ENCODE peak calls at places on chromosomes 1 and 21, in four cellular contexts. J is GM12878, H is HepG2, C is K562. T is an unnamed sample.

GRCh38 chr1:180791806-180792205 is 120.9 kb upstream of the KIAA1614 start:
- DNase-seq in J (no peak), H (no peak), C (no peak), T (no peak)

GRCh38 chr1:229148041-229148671 is 122.8 kb upstream of the RAB4A start:
- DNase-seq in J (no peak), H (peak; percentile 94), C (peak; percentile 65), T (no peak)

GRCh38 chr1:157505481-157506272 is 46.6 kb downstream of the FCRL5 start:
- DNase-seq in J (peak; percentile 59), H (peak; percentile 57), C (peak; percentile 41), T (peak; percentile 34)

GRCh38 chr1:110523011-110523410 is 4.0 kb upstream of the KCNA10 start:
- DNase-seq in J (no peak), H (no peak), C (no peak), T (no peak)

GRCh38 chr1:230047114-230047865 is 19.7 kb upstream of the GALNT2 start:
- DNase-seq in J (no peak), H (no peak), C (no peak), T (peak; percentile 50)

GRCh38 chr1:202010042-202011015 is at the start of gene ELF3:
- DNase-seq in J (peak; percentile 60), H (peak; percentile 99), C (no peak), T (peak; percentile 90)

GRCh38 chr21:16059981-16060380 is 330.2 kb downstream of the USP25 start:
- DNase-seq in J (no peak), H (no peak), C (no peak), T (no peak)

GRCh38 chr1:93344886-93345632 is 648 bp upstream of the DR1 start:
- DNase-seq in J (no peak), H (peak; percentile 31), C (no peak), T (no peak)

GRCh38 chr1:62689524-62689923 is 1.3 kb upstream of the DOCK7 start:
- DNase-seq in J (no peak), H (peak; percentile 77), C (no peak), T (no peak)

GRCh38 chr21:35006771-35007170 is 42.3 kb downstream of the RUNX1 start:
- DNase-seq in J (no peak), H (no peak), C (no peak), T (no peak)

GRCh38 chr1:62294211-62294610 is 25.0 kb downstream of the KANK4 start:
- DNase-seq in J (no peak), H (peak; percentile 40), C (peak; percentile 38), T (peak; percentile 29)

GRCh38 chr21:33237446-33237845 is 7.7 kb downstream of the IFNAR2 start:
- DNase-seq in J (no peak), H (no peak), C (no peak), T (no peak)

GRCh38 chr21:45334591-45335081 is 46.9 kb upstream of the POFUT2 start:
- DNase-seq in J (no peak), H (no peak), C (no peak), T (no peak)

GRCh38 chr21:16402752-16403151 is 673.0 kb downstream of the USP25 start:
- DNase-seq in J (no peak), H (no peak), C (no peak), T (no peak)

GRCh38 chr1:26019641-26020315 is 1.8 kb upstream of the EXTL1 start:
- DNase-seq in J (no peak), H (no peak), C (no peak), T (no peak)

GRCh38 chr21:15138475-15138874 is 73.7 kb upstream of the NRIP1 start:
- DNase-seq in J (no peak), H (no peak), C (no peak), T (no peak)

GRCh38 chr1:161863549-161863948 is 97.4 kb downstream of the ATF6 start:
- DNase-seq in J (no peak), H (no peak), C (no peak), T (no peak)

GRCh38 chr1:85358702-85359438 is 82.4 kb upstream of the BCL10 start:
- DNase-seq in J (no peak), H (no peak), C (no peak), T (no peak)

GRCh38 chr1:193498088-193498605 is 311.7 kb upstream of the B3GALT2 start:
- DNase-seq in J (no peak), H (no peak), C (no peak), T (no peak)

GRCh38 chr1:45148209-45148608 is 58.2 kb downstream of the ZSWIM5 start:
- DNase-seq in J (no peak), H (no peak), C (no peak), T (no peak)

GRCh38 chr1:57307382-57307781 is 116.5 kb downstream of the DAB1 start:
- DNase-seq in J (peak; percentile 3), H (no peak), C (peak; percentile 74), T (peak; percentile 53)

GRCh38 chr1:23964235-23964668 is 4.6 kb downstream of the PNRC2 start:
- DNase-seq in J (no peak), H (no peak), C (no peak), T (no peak)

GRCh38 chr1:6350416-6351088 is 43.0 kb downstream of the ACOT7 start:
- DNase-seq in J (no peak), H (no peak), C (no peak), T (no peak)

GRCh38 chr1:3352952-3353331 is 101.5 kb upstream of the ARHGEF16 start:
- DNase-seq in J (no peak), H (no peak), C (no peak), T (no peak)

DNA sequence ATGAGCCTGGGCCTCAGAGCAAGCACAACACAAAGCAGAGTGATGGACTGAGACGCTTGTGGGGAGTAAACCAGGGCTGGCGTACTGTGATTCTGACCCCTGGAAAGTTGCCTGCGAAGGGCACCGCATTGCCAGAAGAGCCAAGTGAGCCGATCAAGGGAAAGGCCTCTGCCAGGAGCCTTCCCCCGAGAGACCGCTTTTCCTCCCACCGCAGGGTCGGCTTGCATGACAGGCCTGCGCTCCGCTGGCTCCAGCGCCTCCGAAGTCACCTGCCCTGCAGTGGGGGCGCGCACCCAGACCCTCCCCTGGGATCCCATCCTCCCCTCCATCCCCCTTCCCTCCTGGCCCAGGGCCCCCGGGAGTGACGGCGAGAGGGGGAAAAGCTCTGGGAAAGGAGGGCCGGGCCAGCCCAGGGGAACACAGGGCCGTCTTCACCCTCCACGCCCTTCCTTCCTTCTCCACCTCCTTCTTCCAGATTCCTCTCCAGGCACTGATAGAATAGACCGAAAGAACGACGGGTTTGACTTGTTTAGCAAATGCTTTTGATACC is 165.0 kb downstream of the TRIM33 start:
- DNase-seq in J (no peak), H (no peak), C (peak; percentile 45), T (peak; percentile 83)
- TF ChIP-seq BRCA1 in J (no peak), H (no peak), C (no peak), T (no peak)

DNA sequence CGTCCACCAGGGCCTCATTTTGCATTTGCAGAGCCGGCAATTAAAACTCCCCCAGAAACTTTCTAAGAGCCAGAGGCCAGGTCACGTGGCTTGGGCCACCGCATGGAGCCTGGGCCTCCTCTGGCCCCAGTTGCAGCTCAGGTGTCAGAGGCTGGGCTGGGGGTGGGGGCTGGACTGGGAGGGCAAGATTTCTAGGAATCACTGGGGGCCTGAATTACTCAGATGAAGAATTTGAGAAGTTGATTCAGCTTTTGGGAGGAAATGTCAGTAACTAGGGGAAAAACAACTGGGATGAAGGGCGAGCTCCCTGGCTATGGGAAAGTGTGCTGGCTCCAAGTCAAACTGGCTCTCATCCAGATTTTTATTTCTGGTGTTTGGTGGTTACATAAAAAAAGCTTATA is 151.0 kb downstream of the CDC7 start:
- DNase-seq in J (no peak), H (no peak), C (no peak), T (no peak)
- TF ChIP-seq POLR2AphosphoS5 in J (no peak), H (no peak), C (no peak), T (no peak)

DNA sequence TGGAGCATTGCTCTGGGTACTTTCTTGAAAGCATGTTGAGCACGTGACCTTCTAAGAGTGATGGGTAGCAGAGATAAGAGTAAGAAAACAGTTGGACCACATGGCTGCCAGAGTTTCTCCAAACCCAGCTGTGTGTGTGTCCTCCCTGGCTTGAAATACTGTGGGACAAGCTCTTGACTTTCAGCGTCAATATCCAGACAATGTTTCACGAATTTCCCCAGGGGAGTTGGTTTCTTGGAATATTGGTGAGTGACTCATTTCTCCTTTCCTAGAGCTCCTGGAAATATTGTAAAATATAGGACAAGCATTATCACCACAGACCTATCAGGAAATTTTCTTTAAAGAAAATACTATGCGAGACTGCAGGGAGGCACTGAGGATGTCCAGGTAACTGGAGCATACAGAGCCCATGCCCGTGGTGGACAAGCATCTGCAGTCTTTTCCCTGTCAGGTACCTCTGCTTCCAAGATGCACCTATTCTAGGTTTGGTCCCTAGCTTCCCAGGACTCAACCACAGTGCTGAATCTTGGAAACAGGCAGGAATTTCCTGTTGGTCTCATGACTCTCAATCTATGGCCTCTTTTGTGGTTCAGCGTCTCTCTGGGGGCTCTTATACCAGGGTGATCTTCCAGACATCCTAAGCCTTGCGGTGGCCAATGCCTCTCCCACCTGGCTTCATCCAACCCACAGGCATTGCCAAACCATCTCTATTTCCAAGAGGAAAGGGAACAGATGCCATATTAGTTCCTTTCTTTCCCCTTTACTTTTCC is 67.4 kb downstream of the KCNJ6 start:
- DNase-seq in J (no peak), H (no peak), C (no peak), T (no peak)
- TF ChIP-seq SP1 in J (no peak), H (no peak), C (no peak), T (no peak)

DNA sequence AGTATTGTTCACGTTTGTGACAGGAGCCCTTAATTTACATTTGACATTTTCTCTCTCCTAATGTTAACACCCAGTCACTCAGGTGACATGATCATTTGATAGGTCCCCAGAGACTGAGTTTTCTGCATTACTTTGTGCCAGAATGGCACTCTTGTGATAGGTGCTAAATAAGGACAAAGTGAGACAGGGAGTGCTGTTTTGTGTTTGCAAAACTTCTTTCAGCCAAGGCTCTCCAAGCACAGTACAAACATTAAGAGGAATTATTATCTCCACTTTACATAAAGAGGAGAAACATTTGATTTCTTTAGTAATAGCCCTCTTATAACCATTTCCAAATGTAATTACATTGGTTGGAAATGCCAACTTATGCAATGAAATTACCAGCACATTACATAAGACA is 355.2 kb downstream of the NTNG1 start:
- DNase-seq in J (no peak), H (no peak), C (no peak), T (no peak)
- TF ChIP-seq BRCA1 in J (no peak), H (no peak), C (no peak), T (no peak)

DNA sequence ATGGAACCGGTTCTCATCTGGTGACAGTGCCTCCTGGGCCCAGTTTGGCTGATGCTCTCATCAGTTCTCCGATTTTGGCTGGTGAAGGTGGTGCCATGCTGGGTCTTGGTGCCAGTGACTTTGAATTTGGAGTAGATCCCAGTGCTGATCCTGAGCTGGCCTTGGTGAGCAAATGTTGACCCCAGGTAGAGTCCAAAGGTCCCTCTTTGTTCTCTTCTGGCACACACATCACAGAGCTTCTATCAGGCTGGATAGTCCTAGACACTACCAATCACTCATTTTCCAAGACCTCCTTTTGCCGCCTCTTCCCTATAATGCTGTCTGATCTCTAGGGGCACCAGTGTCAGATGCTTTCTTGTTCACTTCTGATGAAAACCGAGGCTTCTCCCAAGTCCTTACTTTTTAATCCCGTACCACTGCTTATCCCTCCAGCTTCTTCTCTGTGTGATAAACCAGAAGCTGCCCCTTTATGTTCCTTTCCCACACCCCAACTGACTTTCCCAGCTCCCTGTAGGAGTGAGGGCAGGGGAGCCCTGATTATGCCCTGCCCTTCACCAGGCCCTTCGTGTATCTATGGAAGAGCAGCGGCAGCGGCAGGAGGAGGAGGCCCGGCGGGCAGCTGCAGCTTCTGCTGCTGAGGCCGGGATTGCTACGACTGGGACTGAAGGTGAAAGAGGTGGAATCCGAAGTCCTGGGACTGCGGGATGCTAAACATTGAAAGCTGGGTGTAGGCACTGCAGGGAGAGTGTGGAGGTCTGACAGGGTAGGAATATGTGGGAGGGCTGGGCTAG is 11.1 kb downstream of the PSMD4 start:
- DNase-seq in J (no peak), H (peak; percentile 87), C (no peak), T (no peak)
- TF ChIP-seq POLR2AphosphoS5 in J (no peak), H (no peak), C (no peak), T (no peak)

T was measured in H1.